ENCODE peak calls at places on chromosomes 6 and 20, in ten cellular contexts. Z is astrocyte of the hippocampus; A is mesothelial cell of epicardium; T is NAMALWA; M is HTR-8/SVneo; O is HFFc6; E is dorsolateral prefrontal cortex; K is SW 1271; C is osteocyte; V is activated naive CD4-positive, alpha-beta T cell. H is an unnamed sample.

GRCh38 chr6:122495612-122496011 is 24.0 kb upstream of the SERINC1 start:
- DNase-seq in M (no peak), V (no peak), T (no peak), O (no peak), K (no peak), Z (no peak), E (no peak), C (no peak), A (no peak), H (no peak)

GRCh38 chr20:45946149-45946970 is 11.9 kb downstream of the PCIF1 start:
- DNase-seq in Z (no peak), V (no peak), M (no peak), E (no peak), K (no peak), A (no peak), T (no peak), C (no peak), O (peak; percentile 71), H (no peak)

GRCh38 chr6:90217621-90218496 is 78.8 kb downstream of the BACH2 start:
- DNase-seq in T (no peak), M (peak; percentile 6), A (peak; percentile 77), C (no peak), K (no peak), V (no peak), O (no peak), Z (peak; percentile 27), E (no peak), H (no peak)

GRCh38 chr20:21613512-21613911 is 92.0 kb upstream of the PAX1 start:
- DNase-seq in A (no peak), K (no peak), T (no peak), C (no peak), V (no peak), Z (peak; percentile 5), E (no peak), M (no peak), O (no peak), H (no peak)

GRCh38 chr6:122612838-122613237 is 2.6 kb downstream of the PKIB start:
- DNase-seq in C (no peak), A (no peak), E (no peak), K (no peak), Z (no peak), V (no peak), O (no peak), T (no peak), M (no peak), H (no peak)

GRCh38 chr6:108510461-108511319 is 50.0 kb upstream of the FOXO3 start:
- DNase-seq in A (no peak), E (no peak), M (no peak), Z (no peak), K (no peak), O (no peak), C (no peak), T (no peak), V (no peak), H (no peak)

GRCh38 chr6:26296857-26297648 is 67.9 kb upstream of the BTN3A2 start:
- DNase-seq in C (no peak), V (no peak), M (no peak), E (no peak), K (no peak), O (peak; percentile 55), T (no peak), A (no peak), Z (no peak), H (no peak)

GRCh38 chr6:131372535-131372934 is 200.5 kb upstream of the ARG1 start:
- DNase-seq in A (no peak), M (no peak), K (no peak), E (no peak), Z (no peak), C (no peak), V (no peak), O (no peak), T (no peak), H (no peak)

GRCh38 chr6:82397962-82398692 is 34.5 kb downstream of the TPBG start:
- DNase-seq in C (no peak), V (no peak), K (peak; percentile 61), T (no peak), A (no peak), O (peak; percentile 53), E (no peak), Z (peak; percentile 42), M (no peak), H (no peak)

GRCh38 chr6:88987922-88988321 is 24.5 kb upstream of the RNGTT start:
- DNase-seq in Z (no peak), A (no peak), E (no peak), M (no peak), T (no peak), C (no peak), K (no peak), O (no peak), V (no peak), H (no peak)

GRCh38 chr6:118134257-118134656 is 227.2 kb downstream of the SLC35F1 start:
- DNase-seq in E (no peak), A (no peak), C (no peak), T (no peak), K (no peak), Z (peak; percentile 13), O (no peak), V (no peak), M (no peak), H (no peak)

GRCh38 chr6:32659856-32660595 is 6.4 kb downstream of the HLA-DQB1 start:
- DNase-seq in Z (no peak), O (no peak), T (peak; percentile 80), K (no peak), V (no peak), M (no peak), C (no peak), E (no peak), A (no peak), H (no peak)

GRCh38 chr6:21987501-21987957 is 309.3 kb downstream of the PRL start:
- DNase-seq in K (peak; percentile 66), T (peak; percentile 41), O (peak; percentile 77), A (peak; percentile 61), V (no peak), E (no peak), Z (peak; percentile 92), C (no peak), M (peak; percentile 88), H (peak; percentile 84)

GRCh38 chr20:41978246-41978790 is 360.1 kb upstream of the CHD6 start:
- DNase-seq in O (no peak), Z (no peak), C (peak; percentile 51), V (no peak), E (no peak), A (no peak), K (no peak), M (no peak), T (no peak), H (no peak)

GRCh38 chr6:116145786-116146675 is 20.1 kb upstream of the COL10A1 start:
- DNase-seq in T (no peak), O (no peak), K (no peak), A (no peak), C (no peak), E (no peak), V (no peak), Z (peak; percentile 72), M (no peak), H (no peak)

GRCh38 chr6:105193647-105194046 is 13.8 kb upstream of the POPDC3 start:
- DNase-seq in E (no peak), M (no peak), K (no peak), O (peak; percentile 68), A (no peak), V (no peak), T (no peak), Z (peak; percentile 91), C (no peak), H (no peak)

GRCh38 chr6:158784505-158784904 is 34.7 kb downstream of the EZR start:
- DNase-seq in V (no peak), O (peak; percentile 20), T (no peak), M (peak; percentile 24), A (no peak), K (peak; percentile 66), Z (peak; percentile 68), C (no peak), E (no peak), H (peak; percentile 56)

GRCh38 chr20:23923891-23924435 is 44.4 kb upstream of the CST5 start:
- DNase-seq in C (no peak), M (no peak), E (no peak), A (no peak), O (no peak), V (no peak), Z (no peak), K (no peak), T (no peak), H (no peak)

GRCh38 chr6:169958510-169958909 is 207.1 kb downstream of the ERMARD start:
- DNase-seq in C (no peak), K (no peak), T (no peak), M (no peak), V (no peak), A (peak; percentile 21), E (no peak), Z (no peak), O (no peak), H (no peak)

GRCh38 chr6:75882734-75883133 is 133.7 kb downstream of the MYO6 start:
- DNase-seq in M (peak; percentile 14), K (no peak), O (peak; percentile 57), Z (peak; percentile 37), A (no peak), T (no peak), V (no peak), E (no peak), C (no peak), H (peak; percentile 40)

GRCh38 chr6:8278562-8278961 is 156.8 kb downstream of the SLC35B3 start:
- DNase-seq in M (no peak), O (no peak), C (no peak), E (no peak), K (no peak), V (no peak), Z (no peak), T (no peak), A (no peak), H (no peak)

GRCh38 chr6:4460595-4461475 is 315.4 kb upstream of the CDYL start:
- DNase-seq in V (no peak), Z (peak; percentile 77), A (no peak), M (no peak), C (no peak), E (peak; percentile 31), T (no peak), O (no peak), K (no peak), H (no peak)

GRCh38 chr6:134178230-134179044 is 126.0 kb upstream of the SLC2A12 start:
- DNase-seq in Z (peak; percentile 95), C (peak; percentile 87), E (peak; percentile 41), O (peak; percentile 95), A (peak; percentile 71), M (peak; percentile 85), T (peak; percentile 65), K (peak; percentile 92), V (peak; percentile 56), H (peak; percentile 85)

GRCh38 chr6:132937466-132937906 is 123.1 kb downstream of the RPS12 start:
- DNase-seq in V (no peak), T (peak; percentile 73), A (peak; percentile 71), K (peak; percentile 15), Z (peak; percentile 75), C (no peak), E (no peak), O (peak; percentile 8), M (peak; percentile 34), H (no peak)

GRCh38 chr20:47607208-47607613 is 105.5 kb downstream of the NCOA3 start:
- DNase-seq in M (no peak), C (no peak), T (no peak), Z (no peak), K (no peak), A (no peak), E (no peak), V (no peak), O (peak; percentile 40), H (no peak)

GRCh38 chr20:6122873-6123649 is at the start of gene FERMT1:
- DNase-seq in E (no peak), M (peak; percentile 72), C (peak; percentile 85), K (peak; percentile 40), A (peak; percentile 65), V (no peak), O (peak; percentile 80), Z (peak; percentile 75), T (no peak), H (peak; percentile 68)

GRCh38 chr6:91659881-91660280 is 1073.0 kb upstream of the MAP3K7 start:
- DNase-seq in T (no peak), K (no peak), C (no peak), A (no peak), Z (no peak), M (no peak), E (no peak), V (no peak), O (no peak), H (no peak)

GRCh38 chr20:22768779-22769178 is 184.4 kb upstream of the FOXA2 start:
- DNase-seq in M (no peak), T (no peak), O (no peak), V (no peak), A (no peak), C (no peak), E (no peak), K (no peak), Z (no peak), H (no peak)

H was measured in hepatic stellate cell.